ENCODE peak calls at places on chromosomes 6 and 20, in six cellular contexts. V is CD4-positive, alpha-beta T cell; S is cardiac muscle cell; D is OCI-LY7; T is psoas muscle; X is H1. R is an unnamed sample.

GRCh38 chr6:10759884-10760329 is 12.3 kb downstream of the TMEM14B start:
- DNase-seq in V (no peak), S (peak), D (no peak), T (peak), X (no peak), R (no peak)

GRCh38 chr6:105135056-105135455 is 44.8 kb downstream of the POPDC3 start:
- DNase-seq in V (no peak), S (peak), D (no peak), T (no peak), X (no peak), R (no peak)

GRCh38 chr6:85865665-85866372 is 223.1 kb upstream of the SYNCRIP start:
- DNase-seq in V (no peak), S (peak), D (no peak), T (no peak), X (no peak), R (no peak)

GRCh38 chr20:60057123-60057865 is 99.1 kb downstream of the CDH26 start:
- DNase-seq in V (peak), S (peak), D (peak), T (peak), X (peak), R (peak)

GRCh38 chr6:100281471-100281878 is 183.2 kb downstream of the SIM1 start:
- DNase-seq in V (no peak), S (peak), D (no peak), T (no peak), X (peak), R (no peak)

GRCh38 chr20:34525709-34526416 is 9.6 kb downstream of the DYNLRB1 start:
- DNase-seq in V (no peak), S (peak), D (no peak), T (peak), X (no peak), R (peak)

GRCh38 chr20:18180815-18181214 is 43.2 kb downstream of the KAT14 start:
- DNase-seq in V (no peak), S (no peak), D (no peak), T (no peak), X (no peak), R (no peak)

GRCh38 chr6:41941280-41942044 is at the start of gene CCND3:
- DNase-seq in V (peak), S (peak), D (peak), T (peak), X (peak), R (peak)

GRCh38 chr6:42104095-42104806 is 38.2 kb downstream of the C6orf132 start:
- DNase-seq in V (peak), S (peak), D (peak), T (peak), X (peak), R (no peak)

GRCh38 chr6:13422601-13423247 is 64.7 kb downstream of the GFOD1 start:
- DNase-seq in V (no peak), S (peak), D (no peak), T (no peak), X (no peak), R (no peak)

GRCh38 chr20:50582591-50583234 is 72.5 kb downstream of the PTPN1 start:
- DNase-seq in V (no peak), S (no peak), D (peak), T (no peak), X (no peak), R (no peak)

GRCh38 chr6:99393366-99393697 is 663 bp downstream of the COQ3 start:
- DNase-seq in V (no peak), S (no peak), D (no peak), T (no peak), X (no peak), R (no peak)

GRCh38 chr6:23446394-23447001 is 679.5 kb upstream of the NRSN1 start:
- DNase-seq in V (no peak), S (peak), D (no peak), T (no peak), X (no peak), R (no peak)

GRCh38 chr20:6040540-6040939 is 13.3 kb downstream of the LRRN4 start:
- DNase-seq in V (no peak), S (no peak), D (no peak), T (no peak), X (no peak), R (no peak)

GRCh38 chr6:21111399-21111725 is 482.2 kb upstream of the SOX4 start:
- DNase-seq in V (no peak), S (no peak), D (no peak), T (no peak), X (no peak), R (no peak)

GRCh38 chr20:13148961-13149360 is 72.1 kb upstream of the ISM1 start:
- DNase-seq in V (no peak), S (no peak), D (no peak), T (no peak), X (no peak), R (no peak)

GRCh38 chr6:29561091-29561490 is 1.6 kb upstream of the UBD start:
- DNase-seq in V (no peak), S (no peak), D (no peak), T (no peak), X (no peak), R (no peak)

GRCh38 chr20:23629017-23629541 is 8.7 kb downstream of the CST3 start:
- DNase-seq in V (no peak), S (peak), D (no peak), T (peak), X (no peak), R (no peak)

GRCh38 chr6:143806282-143807102 is 36.6 kb upstream of the LTV1 start:
- DNase-seq in V (no peak), S (peak), D (no peak), T (no peak), X (no peak), R (no peak)

GRCh38 chr6:39493174-39493573 is 170.7 kb upstream of the KCNK16 start:
- DNase-seq in V (no peak), S (peak), D (no peak), T (no peak), X (no peak), R (no peak)

GRCh38 chr20:43244647-43245046 is 54.9 kb upstream of the PTPRT start:
- DNase-seq in V (no peak), S (no peak), D (no peak), T (no peak), X (no peak), R (no peak)

GRCh38 chr6:101887532-101887931 is 494.0 kb downstream of the GRIK2 start:
- DNase-seq in V (no peak), S (no peak), D (no peak), T (no peak), X (no peak), R (no peak)

GRCh38 chr6:71268710-71269437 is 19.7 kb upstream of the OGFRL1 start:
- DNase-seq in V (no peak), S (no peak), D (no peak), T (no peak), X (no peak), R (no peak)

GRCh38 chr20:19992996-19993908 is 23.9 kb upstream of the NAA20 start:
- DNase-seq in V (no peak), S (peak), D (no peak), T (no peak), X (no peak), R (peak)

GRCh38 chr6:40413231-40413755 is 173.9 kb downstream of the LRFN2 start:
- DNase-seq in V (no peak), S (no peak), D (no peak), T (no peak), X (no peak), R (no peak)

GRCh38 chr6:118755941-118756646 is 104.7 kb upstream of the CEP85L start:
- DNase-seq in V (no peak), S (no peak), D (no peak), T (no peak), X (no peak), R (no peak)

GRCh38 chr20:49810491-49811190 is 2.0 kb upstream of the SLC9A8 start:
- DNase-seq in V (no peak), S (no peak), D (no peak), T (no peak), X (no peak), R (no peak)

GRCh38 chr6:170383466-170384075 is 77.0 kb downstream of the FAM120B start:
- DNase-seq in V (no peak), S (no peak), D (no peak), T (no peak), X (no peak), R (no peak)

GRCh38 chr6:157121897-157122296 is 201.4 kb downstream of the TMEM242 start:
- DNase-seq in V (no peak), S (no peak), D (no peak), T (no peak), X (no peak), R (no peak)

GRCh38 chr6:130162421-130162820 is 60.3 kb downstream of the SAMD3 start:
- DNase-seq in V (no peak), S (no peak), D (no peak), T (no peak), X (no peak), R (no peak)

GRCh38 chr20:34311118-34312023 is 8.2 kb upstream of the AHCY start:
- DNase-seq in V (no peak), S (peak), D (no peak), T (no peak), X (peak), R (peak)

GRCh38 chr6:170405311-170405975 is 98.9 kb downstream of the FAM120B start:
- DNase-seq in V (no peak), S (peak), D (no peak), T (no peak), X (no peak), R (no peak)

GRCh38 chr6:97697450-97697849 is 414.4 kb upstream of the MMS22L start:
- DNase-seq in V (no peak), S (peak), D (no peak), T (no peak), X (no peak), R (no peak)

GRCh38 chr20:12201289-12201991 is 283.7 kb downstream of the BTBD3 start:
- DNase-seq in V (no peak), S (peak), D (no peak), T (no peak), X (no peak), R (no peak)

GRCh38 chr6:138897031-138897430 is 91.0 kb downstream of the REPS1 start:
- DNase-seq in V (no peak), S (no peak), D (no peak), T (no peak), X (no peak), R (no peak)

GRCh38 chr6:47665112-47665511 is 33.3 kb upstream of the ADGRF4 start:
- DNase-seq in V (no peak), S (no peak), D (no peak), T (no peak), X (no peak), R (no peak)

GRCh38 chr6:81881660-81882059 is 129.2 kb upstream of the TENT5A start:
- DNase-seq in V (no peak), S (no peak), D (no peak), T (no peak), X (no peak), R (no peak)
- TF ChIP-seq CTCF in V (no peak), S (no peak), D (no peak), T (no peak), X (no peak), R (no peak)

GRCh38 chr20:10219452-10219791 is 792 bp downstream of the SNAP25 start:
- DNase-seq in V (peak), S (peak), D (peak), T (peak), X (peak), R (peak)

GRCh38 chr20:10216146-10216741 is 2.4 kb upstream of the SNAP25 start:
- DNase-seq in V (no peak), S (peak), D (no peak), T (no peak), X (no peak), R (no peak)

GRCh38 chr20:10219993-10220750 is 1.5 kb downstream of the SNAP25 start:
- DNase-seq in V (no peak), S (no peak), D (no peak), T (no peak), X (no peak), R (no peak)

GRCh38 chr20:10218536-10219451 is at the start of gene SNAP25:
- DNase-seq in V (peak), S (peak), D (no peak), T (no peak), X (peak), R (peak)

DNA sequence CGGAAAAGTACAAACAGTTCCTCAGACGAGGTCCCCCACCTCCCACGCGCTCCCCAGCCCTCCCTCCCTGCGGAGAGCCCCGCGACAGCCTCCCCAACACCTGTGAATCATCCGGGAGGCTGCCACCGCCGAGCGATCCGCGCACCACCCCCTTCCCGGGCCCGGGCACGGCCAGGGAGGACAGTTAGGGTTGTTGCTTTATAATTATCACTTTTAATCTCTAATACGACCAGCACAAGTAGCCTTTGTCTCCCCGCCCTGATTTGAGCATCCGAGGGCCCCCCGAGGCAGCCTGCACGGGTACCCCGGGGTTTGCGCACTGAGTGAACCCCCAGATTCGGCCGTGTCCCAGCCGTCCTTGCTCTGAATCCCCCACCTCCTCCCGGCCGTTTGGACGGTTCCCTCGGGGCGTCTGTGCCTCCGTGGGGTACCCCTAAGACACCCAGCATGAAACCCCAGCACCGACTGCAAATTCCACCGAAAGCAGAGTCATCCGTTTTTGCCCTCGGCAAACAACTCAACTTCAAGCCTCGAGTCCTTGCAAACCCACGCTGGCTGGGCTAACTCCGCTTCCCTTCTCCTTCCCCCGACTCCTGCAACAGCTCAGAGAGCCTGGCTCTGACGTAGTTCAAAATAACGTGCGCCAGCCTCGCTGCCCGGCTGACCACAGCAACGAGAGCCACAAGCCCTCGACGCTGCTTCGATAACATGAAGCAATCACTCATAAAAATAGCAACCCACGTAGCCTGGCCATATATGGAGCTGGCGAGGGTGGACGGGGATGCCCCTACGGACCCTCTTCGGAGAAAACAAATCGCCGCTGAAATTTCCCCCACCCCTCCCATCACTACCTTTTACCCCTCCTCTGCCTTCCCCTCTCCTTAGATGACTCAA is 866 bp upstream of the SNAP25 start:
- DNase-seq in V (no peak), S (peak), D (no peak), T (no peak), X (peak), R (peak)
- H3K27ac ChIP-seq in V (no peak), S (peak), D (no peak), T (no peak), X (no peak), R (peak)

GRCh38 chr6:140441256-140441655 is 1066.8 kb upstream of the CITED2 start:
- DNase-seq in V (no peak), S (peak), D (no peak), T (peak), X (peak), R (peak)
- TF ChIP-seq CTCF in V (no peak), S (peak), D (peak), T (peak), X (peak), R (no peak)

DNA sequence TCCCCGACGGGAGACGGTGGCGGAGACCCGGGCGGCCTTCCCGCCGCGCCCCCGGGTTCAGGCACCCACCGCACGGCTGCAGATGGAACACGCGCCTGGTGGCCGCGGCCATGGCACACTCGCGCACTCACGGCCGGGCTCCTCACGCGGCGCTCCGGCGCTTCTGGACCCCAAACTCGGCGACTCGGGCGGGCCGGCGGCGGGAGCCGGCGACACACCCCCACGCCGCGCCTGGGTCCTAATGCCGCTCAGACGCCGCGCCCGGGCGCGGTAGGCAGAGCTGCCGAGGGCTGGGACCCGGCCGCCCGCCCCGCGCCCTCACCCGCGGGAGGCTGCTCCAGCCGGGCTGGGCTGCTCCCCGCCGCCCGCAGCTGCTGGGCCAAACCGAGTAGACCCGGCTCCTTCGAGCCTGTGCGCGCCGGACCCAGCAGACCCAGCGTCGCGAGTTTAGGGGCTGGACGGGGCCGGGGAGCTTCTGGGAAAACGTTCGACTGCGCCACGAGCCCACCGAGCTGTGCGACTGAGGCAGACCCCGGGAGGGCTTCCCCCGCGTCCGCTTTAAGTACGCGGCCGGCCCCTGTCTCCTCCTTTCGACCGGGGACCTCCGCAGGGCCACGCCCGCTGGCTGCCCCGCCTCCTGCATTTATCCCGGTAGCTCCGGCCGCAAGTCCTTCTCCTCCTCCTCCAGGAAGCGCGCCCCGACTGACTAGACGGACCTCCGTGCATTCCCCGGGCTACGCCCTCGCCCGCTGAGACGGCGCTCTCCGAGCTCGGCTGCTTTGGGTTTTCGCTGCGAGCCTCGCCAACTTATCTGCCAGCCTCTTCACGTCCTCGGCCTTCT is at the start of gene SLC4A11:
- DNase-seq in V (no peak), S (peak), D (peak), T (peak), X (peak), R (peak)
- H3K27ac ChIP-seq in V (no peak), S (no peak), D (no peak), T (no peak), X (no peak), R (no peak)

GRCh38 chr6:150915156-150915555 is 49.7 kb downstream of the MTHFD1L start:
- DNase-seq in V (no peak), S (no peak), D (no peak), T (no peak), X (no peak), R (no peak)

GRCh38 chr6:150915868-150916267 is 50.4 kb downstream of the MTHFD1L start:
- DNase-seq in V (no peak), S (peak), D (no peak), T (no peak), X (no peak), R (no peak)

GRCh38 chr6:150919938-150920337 is 54.4 kb downstream of the MTHFD1L start:
- DNase-seq in V (no peak), S (no peak), D (no peak), T (no peak), X (no peak), R (no peak)

GRCh38 chr6:150910561-150910960 is 45.1 kb downstream of the MTHFD1L start:
- DNase-seq in V (no peak), S (no peak), D (no peak), T (no peak), X (no peak), R (no peak)

GRCh38 chr6:150914372-150914771 is 48.9 kb downstream of the MTHFD1L start:
- DNase-seq in V (no peak), S (no peak), D (no peak), T (no peak), X (no peak), R (no peak)
- TF ChIP-seq CTCF in V (no peak), S (no peak), D (no peak), T (no peak), X (no peak), R (no peak)

DNA sequence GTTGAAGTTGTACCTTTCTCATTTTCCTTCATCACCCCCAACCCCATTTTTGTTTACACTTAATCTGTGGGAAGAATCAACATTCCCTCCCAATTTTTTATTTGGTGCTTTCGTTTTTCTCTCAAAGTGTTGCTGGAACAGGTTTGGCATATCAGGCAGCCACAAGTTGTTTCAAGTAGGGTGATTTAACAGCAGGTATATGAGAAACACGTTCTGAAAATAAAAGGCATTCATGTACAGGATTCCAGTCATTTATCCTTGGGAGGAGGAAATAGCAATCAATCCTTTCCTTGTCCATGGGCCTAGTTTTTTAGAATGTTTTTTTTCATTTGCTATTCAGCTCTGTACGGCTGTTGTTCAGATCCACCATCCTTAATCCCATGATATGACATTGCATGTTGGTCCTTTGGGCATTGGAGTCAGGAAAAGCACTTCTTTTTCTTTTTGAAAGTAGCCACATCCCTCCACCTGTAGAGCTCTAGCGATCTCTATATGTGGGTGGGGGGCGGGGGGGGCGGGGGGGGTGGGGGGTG is 120.2 kb downstream of the JARID2 start:
- DNase-seq in V (no peak), S (no peak), D (no peak), T (no peak), X (no peak), R (no peak)
- H3K27ac ChIP-seq in V (no peak), S (no peak), D (no peak), T (peak), X (no peak), R (no peak)

GRCh38 chr6:123635144-123635543 is 1.6 kb downstream of the TRDN start:
- DNase-seq in V (no peak), S (no peak), D (no peak), T (no peak), X (no peak), R (no peak)

GRCh38 chr6:123636771-123637170 is at the start of gene TRDN:
- DNase-seq in V (no peak), S (no peak), D (no peak), T (no peak), X (no peak), R (no peak)

GRCh38 chr6:123640567-123641187 is 3.9 kb upstream of the TRDN start:
- DNase-seq in V (no peak), S (no peak), D (no peak), T (no peak), X (no peak), R (no peak)

GRCh38 chr6:123635567-123635966 is 1.2 kb downstream of the TRDN start:
- DNase-seq in V (no peak), S (no peak), D (no peak), T (no peak), X (no peak), R (no peak)

GRCh38 chr6:123636282-123636681 is 468 bp downstream of the TRDN start:
- DNase-seq in V (no peak), S (no peak), D (no peak), T (no peak), X (no peak), R (no peak)
- TF ChIP-seq CTCF in V (no peak), S (no peak), D (no peak), T (no peak), X (no peak), R (no peak)